ENCODE peak calls at places on chromosomes 1 and 21, in nine cellular contexts. One of them, this sample, is unnamed.

GRCh38 chr1:63799324-63799723 is 25.5 kb downstream of the ROR1 start:
- DNase-seq in GM23248: peak; percentile 29
- DNase-seq in ovary: no peak
- DNase-seq in heart right ventricle: no peak
- DNase-seq in thoracic aorta: no peak
- DNase-seq in astrocyte: no peak
- DNase-seq in lung: no peak
- DNase-seq in A549: no peak
- DNase-seq in A673: no peak
- DNase-seq in this sample: no peak

GRCh38 chr1:101484896-101485412 is 248.1 kb downstream of the S1PR1 start:
- DNase-seq in astrocyte: no peak
- DNase-seq in GM23248: no peak
- DNase-seq in A549: no peak
- DNase-seq in lung: no peak
- DNase-seq in A673: no peak
- DNase-seq in thoracic aorta: no peak
- DNase-seq in heart right ventricle: no peak
- DNase-seq in ovary: no peak
- DNase-seq in this sample: no peak

GRCh38 chr1:59367269-59368006 is 70.5 kb downstream of the FGGY start:
- DNase-seq in GM23248: peak; percentile 93
- DNase-seq in A673: no peak
- DNase-seq in lung: peak; percentile 36
- DNase-seq in A549: no peak
- DNase-seq in thoracic aorta: peak; percentile 8
- DNase-seq in heart right ventricle: peak; percentile 29
- DNase-seq in astrocyte: peak; percentile 96
- DNase-seq in ovary: peak; percentile 84
- DNase-seq in this sample: no peak

GRCh38 chr21:37244506-37245083 is 22.5 kb downstream of the VPS26C start:
- DNase-seq in thoracic aorta: no peak
- DNase-seq in ovary: no peak
- DNase-seq in A549: no peak
- DNase-seq in heart right ventricle: no peak
- DNase-seq in A673: no peak
- DNase-seq in astrocyte: peak; percentile 23
- DNase-seq in GM23248: no peak
- DNase-seq in lung: no peak
- DNase-seq in this sample: no peak

GRCh38 chr1:150973826-150974579 is 632 bp downstream of the CERS2 start:
- DNase-seq in heart right ventricle: peak; percentile 20
- DNase-seq in GM23248: peak; percentile 64
- DNase-seq in thoracic aorta: no peak
- DNase-seq in ovary: peak; percentile 45
- DNase-seq in lung: peak; percentile 45
- DNase-seq in astrocyte: no peak
- DNase-seq in A549: no peak
- DNase-seq in A673: peak; percentile 23
- DNase-seq in this sample: no peak

GRCh38 chr1:221497051-221497450 is 244.8 kb downstream of the DUSP10 start:
- DNase-seq in GM23248: no peak
- DNase-seq in A549: no peak
- DNase-seq in astrocyte: no peak
- DNase-seq in lung: no peak
- DNase-seq in heart right ventricle: no peak
- DNase-seq in thoracic aorta: no peak
- DNase-seq in ovary: no peak
- DNase-seq in A673: no peak
- DNase-seq in this sample: no peak

GRCh38 chr1:36134805-36135339 is 9.8 kb upstream of the COL8A2 start:
- DNase-seq in lung: peak; percentile 35
- DNase-seq in thoracic aorta: peak; percentile 53
- DNase-seq in A673: no peak
- DNase-seq in GM23248: peak; percentile 66
- DNase-seq in heart right ventricle: peak; percentile 46
- DNase-seq in astrocyte: peak; percentile 47
- DNase-seq in A549: peak; percentile 34
- DNase-seq in ovary: peak; percentile 58
- DNase-seq in this sample: peak; percentile 64

GRCh38 chr1:3885611-3886010 is 14.5 kb downstream of the C1orf174 start:
- DNase-seq in lung: no peak
- DNase-seq in A673: no peak
- DNase-seq in thoracic aorta: no peak
- DNase-seq in heart right ventricle: no peak
- DNase-seq in A549: no peak
- DNase-seq in ovary: no peak
- DNase-seq in astrocyte: no peak
- DNase-seq in GM23248: no peak
- DNase-seq in this sample: no peak

GRCh38 chr1:169931795-169932195 is 38.1 kb upstream of the SCYL3 start:
- DNase-seq in astrocyte: peak; percentile 31
- DNase-seq in lung: no peak
- DNase-seq in ovary: no peak
- DNase-seq in GM23248: peak; percentile 24
- DNase-seq in A673: no peak
- DNase-seq in heart right ventricle: no peak
- DNase-seq in A549: no peak
- DNase-seq in thoracic aorta: no peak
- DNase-seq in this sample: no peak

GRCh38 chr1:50508040-50508586 is 84.9 kb upstream of the DMRTA2 start:
- DNase-seq in GM23248: no peak
- DNase-seq in heart right ventricle: no peak
- DNase-seq in thoracic aorta: no peak
- DNase-seq in lung: no peak
- DNase-seq in A673: no peak
- DNase-seq in A549: no peak
- DNase-seq in ovary: no peak
- DNase-seq in astrocyte: no peak
- DNase-seq in this sample: no peak

GRCh38 chr1:50505427-50505826 is 82.2 kb upstream of the DMRTA2 start:
- DNase-seq in lung: no peak
- DNase-seq in ovary: no peak
- DNase-seq in thoracic aorta: no peak
- DNase-seq in A549: no peak
- DNase-seq in GM23248: no peak
- DNase-seq in heart right ventricle: no peak
- DNase-seq in A673: no peak
- DNase-seq in astrocyte: no peak
- DNase-seq in this sample: no peak

GRCh38 chr1:50502147-50502546 is 78.9 kb upstream of the DMRTA2 start:
- DNase-seq in A673: no peak
- DNase-seq in lung: no peak
- DNase-seq in A549: no peak
- DNase-seq in ovary: no peak
- DNase-seq in astrocyte: no peak
- DNase-seq in GM23248: no peak
- DNase-seq in heart right ventricle: no peak
- DNase-seq in thoracic aorta: no peak
- DNase-seq in this sample: no peak

GRCh38 chr1:50503515-50503914 is 80.3 kb upstream of the DMRTA2 start:
- DNase-seq in astrocyte: no peak
- DNase-seq in GM23248: no peak
- DNase-seq in A549: no peak
- DNase-seq in lung: no peak
- DNase-seq in ovary: no peak
- DNase-seq in heart right ventricle: no peak
- DNase-seq in A673: no peak
- DNase-seq in thoracic aorta: no peak
- DNase-seq in this sample: no peak
- H3K4me1 ChIP-seq in astrocyte: no peaks in the 10 kb centered on the region
- H3K4me1 ChIP-seq in GM23248: no peaks in the 10 kb centered on the region
- H3K4me1 ChIP-seq in A549: no peaks in the 10 kb centered on the region
- H3K4me1 ChIP-seq in lung: no peaks in the 10 kb centered on the region
- H3K4me1 ChIP-seq in ovary: no peaks in the 10 kb centered on the region
- H3K4me1 ChIP-seq in heart right ventricle: no peaks in the 10 kb centered on the region
- H3K4me1 ChIP-seq in A673: no peaks in the 10 kb centered on the region
- H3K4me1 ChIP-seq in thoracic aorta: no peaks in the 10 kb centered on the region
- H3K4me1 ChIP-seq in this sample: no peaks in the 10 kb centered on the region

GRCh38 chr21:10539956-10540355 is 18.6 kb downstream of the TPTE start:
- DNase-seq in A549: no peak
- DNase-seq in lung: no peak
- DNase-seq in heart right ventricle: no peak
- DNase-seq in thoracic aorta: no peak
- DNase-seq in ovary: no peak
- DNase-seq in A673: no peak
- DNase-seq in astrocyte: no peak
- DNase-seq in GM23248: no peak
- DNase-seq in this sample: no peak
- H3K9me3 ChIP-seq in A549: no peaks in the 10 kb centered on the region
- H3K9me3 ChIP-seq in lung: peaks cover 6% of the 10 kb centered on the region
- H3K9me3 ChIP-seq in heart right ventricle: no peaks in the 10 kb centered on the region
- H3K9me3 ChIP-seq in thoracic aorta: peaks cover 3% of the 10 kb centered on the region
- H3K9me3 ChIP-seq in ovary: no peaks in the 10 kb centered on the region
- H3K9me3 ChIP-seq in A673: peaks cover 65% of the 10 kb centered on the region
- H3K9me3 ChIP-seq in astrocyte: peaks cover 7% of the 10 kb centered on the region
- H3K9me3 ChIP-seq in GM23248: peaks cover 9% of the 10 kb centered on the region
- H3K9me3 ChIP-seq in this sample: peaks cover 7% of the 10 kb centered on the region

DNA sequence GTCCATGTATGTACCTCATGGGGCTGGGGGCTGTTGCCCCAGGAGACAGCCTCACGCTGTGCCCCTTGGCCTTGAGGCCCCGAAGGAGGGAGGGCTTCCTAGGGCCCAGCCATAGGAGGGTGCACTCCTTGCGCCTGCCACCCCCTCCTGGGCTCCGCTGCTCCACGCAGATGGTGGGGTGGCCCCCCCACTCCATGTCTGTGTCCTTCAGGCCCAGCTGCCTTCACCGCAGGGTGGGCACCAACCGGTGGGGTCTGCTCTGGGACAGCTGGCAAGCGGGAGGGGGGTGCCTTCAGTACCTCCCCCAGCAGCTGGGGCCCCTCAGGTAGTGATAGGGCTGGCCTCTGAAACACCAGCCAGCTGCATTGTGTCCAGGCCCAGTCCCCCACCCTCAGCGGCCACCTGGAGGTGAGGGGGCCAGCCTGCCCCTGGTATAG is 309 bp downstream of the GJC2 start:
- DNase-seq in A549: no peak
- DNase-seq in ovary: peak; percentile 60
- DNase-seq in A673: no peak
- DNase-seq in heart right ventricle: peak; percentile 7
- DNase-seq in astrocyte: no peak
- DNase-seq in GM23248: no peak
- DNase-seq in lung: no peak
- DNase-seq in thoracic aorta: no peak
- DNase-seq in this sample: no peak
- H3K4me3 ChIP-seq in A549: no peak overlapping the region
- H3K4me3 ChIP-seq in ovary: peak overlapping the region; percentile 29
- H3K4me3 ChIP-seq in A673: no peak overlapping the region
- H3K4me3 ChIP-seq in heart right ventricle: peak overlapping the region; percentile 30
- H3K4me3 ChIP-seq in astrocyte: no peak overlapping the region
- H3K4me3 ChIP-seq in GM23248: no peak overlapping the region
- H3K4me3 ChIP-seq in lung: no peak overlapping the region
- H3K4me3 ChIP-seq in thoracic aorta: peak overlapping the region; percentile 48
- H3K4me3 ChIP-seq in this sample: no peak overlapping the region

GRCh38 chr1:117658676-117659075 is 52.8 kb downstream of the TENT5C start:
- DNase-seq in lung: no peak
- DNase-seq in heart right ventricle: no peak
- DNase-seq in thoracic aorta: no peak
- DNase-seq in astrocyte: no peak
- DNase-seq in ovary: no peak
- DNase-seq in GM23248: no peak
- DNase-seq in A549: no peak
- DNase-seq in A673: no peak
- DNase-seq in this sample: no peak
- H3K4me1 ChIP-seq in lung: peaks cover 5% of the 10 kb centered on the region
- H3K4me1 ChIP-seq in heart right ventricle: peaks cover 8% of the 10 kb centered on the region
- H3K4me1 ChIP-seq in thoracic aorta: peaks cover 3% of the 10 kb centered on the region
- H3K4me1 ChIP-seq in astrocyte: peaks cover 5% of the 10 kb centered on the region
- H3K4me1 ChIP-seq in ovary: no peaks in the 10 kb centered on the region
- H3K4me1 ChIP-seq in GM23248: no peaks in the 10 kb centered on the region
- H3K4me1 ChIP-seq in A549: peaks cover 39% of the 10 kb centered on the region
- H3K4me1 ChIP-seq in A673: no peaks in the 10 kb centered on the region
- H3K4me1 ChIP-seq in this sample: peaks cover 2% of the 10 kb centered on the region

GRCh38 chr1:79575424-79575823 is 568.9 kb upstream of the ADGRL4 start:
- DNase-seq in A549: no peak
- DNase-seq in thoracic aorta: no peak
- DNase-seq in heart right ventricle: no peak
- DNase-seq in lung: no peak
- DNase-seq in GM23248: no peak
- DNase-seq in A673: peak; percentile 11
- DNase-seq in ovary: no peak
- DNase-seq in astrocyte: no peak
- DNase-seq in this sample: no peak
- H3K9me3 ChIP-seq in A549: no peaks in the 10 kb centered on the region
- H3K9me3 ChIP-seq in thoracic aorta: no peaks in the 10 kb centered on the region
- H3K9me3 ChIP-seq in heart right ventricle: no peaks in the 10 kb centered on the region
- H3K9me3 ChIP-seq in lung: no peaks in the 10 kb centered on the region
- H3K9me3 ChIP-seq in GM23248: no peaks in the 10 kb centered on the region
- H3K9me3 ChIP-seq in A673: no peaks in the 10 kb centered on the region
- H3K9me3 ChIP-seq in ovary: no peaks in the 10 kb centered on the region
- H3K9me3 ChIP-seq in astrocyte: no peaks in the 10 kb centered on the region
- H3K9me3 ChIP-seq in this sample: no peaks in the 10 kb centered on the region

GRCh38 chr1:214224605-214225354 is 56.2 kb upstream of the SMYD2 start:
- DNase-seq in astrocyte: peak; percentile 51
- DNase-seq in ovary: no peak
- DNase-seq in heart right ventricle: peak; percentile 11
- DNase-seq in A549: no peak
- DNase-seq in GM23248: peak; percentile 74
- DNase-seq in lung: no peak
- DNase-seq in A673: no peak
- DNase-seq in thoracic aorta: no peak
- DNase-seq in this sample: no peak
- H3K4me3 ChIP-seq in astrocyte: peak overlapping the region; percentile 67
- H3K4me3 ChIP-seq in ovary: no peak overlapping the region
- H3K4me3 ChIP-seq in heart right ventricle: peak overlapping the region; percentile 31
- H3K4me3 ChIP-seq in A549: no peak overlapping the region
- H3K4me3 ChIP-seq in GM23248: peak overlapping the region; percentile 78
- H3K4me3 ChIP-seq in lung: no peak overlapping the region
- H3K4me3 ChIP-seq in A673: no peak overlapping the region
- H3K4me3 ChIP-seq in thoracic aorta: peak overlapping the region; percentile 61
- H3K4me3 ChIP-seq in this sample: peak overlapping the region; percentile 17

GRCh38 chr1:151993734-151994496 is at the start of gene S100A10:
- DNase-seq in heart right ventricle: peak; percentile 82
- DNase-seq in lung: peak; percentile 86
- DNase-seq in A673: no peak
- DNase-seq in A549: peak; percentile 88
- DNase-seq in GM23248: peak; percentile 88
- DNase-seq in thoracic aorta: peak; percentile 46
- DNase-seq in ovary: peak; percentile 85
- DNase-seq in astrocyte: peak; percentile 55
- DNase-seq in this sample: no peak
- H3K4me1 ChIP-seq in heart right ventricle: peaks cover 50% of the 10 kb centered on the region
- H3K4me1 ChIP-seq in lung: peaks cover 13% of the 10 kb centered on the region
- H3K4me1 ChIP-seq in A673: peaks cover 43% of the 10 kb centered on the region
- H3K4me1 ChIP-seq in A549: peaks cover 59% of the 10 kb centered on the region
- H3K4me1 ChIP-seq in GM23248: peaks cover 47% of the 10 kb centered on the region
- H3K4me1 ChIP-seq in thoracic aorta: peaks cover 36% of the 10 kb centered on the region
- H3K4me1 ChIP-seq in ovary: peaks cover 18% of the 10 kb centered on the region
- H3K4me1 ChIP-seq in astrocyte: peaks cover 55% of the 10 kb centered on the region
- H3K4me1 ChIP-seq in this sample: peaks cover 5% of the 10 kb centered on the region

This sample was measured in iPS DF 6.9.